ENCODE peak calls at places on chromosomes 6 and 20, in seven cellular contexts. Q, T, U, C, V, E and N are unnamed samples.

GRCh38 chr6:46637933-46638332 is 14.7 kb downstream of the CYP39A1 start:
- DNase-seq in E (no peak), Q (no peak), V (no peak), U (no peak), T (no peak), C (no peak), N (no peak)

GRCh38 chr6:18551228-18551627 is 164.1 kb downstream of the RNF144B start:
- DNase-seq in E (no peak), V (no peak), U (no peak), C (no peak), Q (peak), T (peak), N (no peak)

GRCh38 chr6:154414021-154414813 is 57.6 kb upstream of the IPCEF1 start:
- DNase-seq in C (peak), U (no peak), V (no peak), Q (peak), E (no peak), T (no peak), N (no peak)

GRCh38 chr6:124066995-124067552 is 263.4 kb downstream of the NKAIN2 start:
- DNase-seq in V (no peak), E (no peak), T (no peak), U (no peak), Q (no peak), C (no peak), N (no peak)

GRCh38 chr20:51121901-51122412 is 99.0 kb upstream of the KCNG1 start:
- DNase-seq in U (no peak), Q (no peak), C (no peak), V (no peak), E (no peak), T (no peak), N (peak)

GRCh38 chr6:121522265-121522664 is 86.8 kb downstream of the GJA1 start:
- DNase-seq in T (peak), U (no peak), C (no peak), Q (peak), V (no peak), E (no peak), N (peak)

GRCh38 chr6:6277418-6277817 is 43.0 kb downstream of the F13A1 start:
- DNase-seq in U (no peak), E (no peak), V (no peak), Q (peak), T (peak), C (peak), N (no peak)

GRCh38 chr6:48032156-48032555 is 78.8 kb downstream of the PTCHD4 start:
- DNase-seq in Q (peak), E (no peak), U (no peak), C (no peak), T (peak), V (no peak), N (no peak)

GRCh38 chr6:30979076-30979475 is 4.4 kb upstream of the MUC21 start:
- DNase-seq in T (no peak), V (no peak), U (no peak), Q (no peak), C (no peak), E (no peak), N (no peak)

GRCh38 chr6:2957696-2958330 is 13.6 kb downstream of the SERPINB6 start:
- DNase-seq in E (no peak), V (no peak), U (no peak), C (no peak), T (no peak), Q (no peak), N (no peak)

DNA sequence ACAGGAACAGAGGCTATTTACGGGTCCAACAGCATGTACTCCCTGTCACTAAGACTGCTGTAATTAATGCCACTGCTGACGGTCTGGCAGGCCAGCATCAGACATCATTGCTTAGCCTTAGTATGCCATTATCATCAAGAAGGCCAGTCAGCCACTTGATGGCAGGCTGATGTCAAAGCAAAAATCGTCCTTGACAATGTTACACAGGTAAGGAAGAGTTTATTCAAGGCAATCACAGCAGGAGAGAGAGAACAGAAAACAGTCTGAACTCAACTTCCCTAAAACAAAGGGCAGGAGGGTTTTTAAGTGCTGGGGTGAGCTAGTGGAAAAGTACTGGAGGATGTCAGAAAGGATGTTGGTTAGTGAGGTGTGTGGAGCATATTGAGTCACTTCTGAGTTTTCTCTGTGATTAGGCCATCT is 25.1 kb downstream of the FKBP1C start:
- DNase-seq in U (no peak), E (no peak), Q (no peak), V (no peak), T (no peak), C (peak), N (no peak)
- TF ChIP-seq CTCF in U (no peak), E (no peak), Q (no peak), V (no peak), T (no peak), C (no peak), N (no peak)

DNA sequence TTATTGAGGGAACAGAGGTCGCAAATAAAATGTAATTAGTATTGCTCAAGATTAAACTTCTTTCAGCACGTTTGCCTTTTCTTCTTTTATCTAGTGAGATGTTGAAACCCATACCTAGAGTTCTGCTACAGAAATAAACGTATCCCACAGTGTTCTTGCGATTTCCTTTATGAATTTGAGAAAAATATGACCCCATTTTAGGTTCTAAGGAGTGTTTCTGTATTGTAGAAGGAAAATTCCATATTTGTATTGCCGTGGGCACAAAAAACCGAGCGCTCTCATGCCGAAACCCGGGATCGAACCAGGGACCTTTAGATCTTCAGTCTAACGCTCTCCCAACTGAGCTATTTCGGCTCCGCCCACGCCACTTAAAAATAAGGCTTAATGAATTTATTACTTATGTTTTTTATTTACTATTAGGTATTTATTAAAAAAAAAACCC is 23.7 kb downstream of the ZNF311 start:
- DNase-seq in E (no peak), U (peak), Q (peak), V (peak), T (peak), C (peak), N (peak)
- TF ChIP-seq CTCF in E (no peak), U (no peak), Q (no peak), V (no peak), T (no peak), C (no peak), N (no peak)

GRCh38 chr20:5484346-5484745 is 167.6 kb upstream of the PROKR2 start:
- DNase-seq in T (no peak), V (no peak), E (no peak), C (no peak), U (no peak), Q (no peak), N (no peak)
- TF ChIP-seq CTCF in T (no peak), V (no peak), E (no peak), C (no peak), U (no peak), Q (no peak), N (no peak)

GRCh38 chr6:39104528-39104927 is 10.5 kb downstream of the SAYSD1 start:
- DNase-seq in C (no peak), U (no peak), E (no peak), Q (no peak), V (no peak), T (no peak), N (no peak)

GRCh38 chr6:39107034-39107433 is 8.0 kb downstream of the SAYSD1 start:
- DNase-seq in Q (no peak), C (no peak), U (no peak), E (no peak), T (no peak), V (no peak), N (no peak)

GRCh38 chr6:39100358-39100757 is 14.6 kb downstream of the SAYSD1 start:
- DNase-seq in E (no peak), C (peak), T (no peak), V (no peak), U (no peak), Q (no peak), N (no peak)

GRCh38 chr6:39102821-39103136 is 12.2 kb downstream of the SAYSD1 start:
- DNase-seq in C (no peak), Q (peak), V (no peak), U (no peak), E (no peak), T (no peak), N (no peak)

DNA sequence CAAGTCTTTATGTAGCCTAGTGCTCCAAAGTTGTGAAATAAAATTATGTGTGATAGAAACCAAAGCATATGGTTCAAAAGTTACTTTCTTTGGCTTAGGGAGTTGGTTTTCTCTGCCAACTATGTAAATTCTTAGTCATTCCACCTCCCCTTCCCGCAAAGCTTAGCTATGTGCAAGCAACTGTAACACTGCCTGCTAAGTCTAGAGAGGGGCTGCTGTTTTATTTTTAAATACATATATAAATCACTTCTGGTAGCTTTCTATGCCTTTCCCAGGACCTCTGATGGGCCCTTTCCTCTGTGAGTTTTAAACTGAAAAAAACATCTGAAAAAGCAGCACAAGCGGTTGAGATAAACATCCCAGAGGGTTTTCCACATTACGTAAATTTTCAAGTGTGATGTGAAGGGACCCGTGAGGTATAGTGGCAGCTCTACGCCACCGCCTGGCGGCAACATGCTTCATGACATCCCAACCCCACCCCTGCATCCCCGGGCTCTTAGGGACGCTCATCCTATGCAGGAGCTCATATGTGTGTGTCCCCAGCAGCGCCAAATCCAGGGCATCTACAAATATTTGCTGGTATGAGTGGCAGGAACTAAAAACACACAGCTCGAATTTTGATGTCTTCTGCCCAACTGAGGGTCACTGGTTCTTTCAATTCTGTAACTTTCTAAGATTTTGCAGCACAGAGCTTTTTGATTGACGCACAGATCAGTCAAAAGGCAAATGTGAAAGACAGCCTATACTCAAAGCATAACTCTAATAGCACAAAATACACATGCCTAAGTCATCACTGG is 12.8 kb downstream of the SAYSD1 start:
- DNase-seq in E (no peak), T (peak), C (no peak), V (no peak), U (no peak), Q (peak), N (no peak)
- TF ChIP-seq CTCF in E (no peak), T (peak), C (no peak), V (no peak), U (no peak), Q (peak), N (no peak)

DNA sequence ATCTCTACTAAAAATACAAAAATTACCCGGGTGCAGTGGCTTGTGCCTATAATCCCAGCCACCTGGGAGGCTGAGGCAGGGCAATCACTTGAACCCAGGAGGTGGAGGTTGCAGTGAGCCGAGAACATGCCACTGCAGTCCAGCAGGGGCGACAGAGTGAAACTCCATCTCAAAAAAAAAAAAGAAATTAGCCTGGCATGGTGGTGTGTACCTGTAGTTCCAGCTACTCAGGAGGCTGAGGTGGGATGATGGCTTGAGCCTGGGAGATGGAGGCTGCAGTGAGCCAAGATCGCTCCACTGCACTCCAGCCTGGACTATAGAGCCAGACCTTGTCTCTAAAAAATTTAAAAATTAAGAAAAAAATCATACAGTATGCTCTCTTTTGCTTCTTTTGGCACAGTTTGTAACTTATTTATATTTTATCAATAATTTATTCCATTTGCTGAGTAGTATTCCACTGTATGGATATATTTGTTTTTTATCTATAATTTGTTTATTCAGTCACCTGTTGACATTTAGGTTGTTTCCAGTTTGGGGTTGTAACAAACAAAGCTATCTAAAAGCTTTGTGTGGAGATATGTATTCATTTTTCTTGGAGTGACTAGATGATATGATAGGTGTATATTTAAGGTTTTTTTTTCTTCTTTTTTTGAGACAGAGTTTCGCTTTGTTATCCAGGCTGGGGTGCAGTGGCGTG is 8.0 kb upstream of the MYBL2 start:
- DNase-seq in T (no peak), E (no peak), V (no peak), C (peak), Q (no peak), U (no peak), N (no peak)
- TF ChIP-seq CTCF in T (no peak), E (no peak), V (no peak), C (no peak), Q (no peak), U (no peak), N (no peak)